ENCODE peak calls at places on chromosome 5, in seven cellular contexts. S, H, F, C, J, D and B are unnamed samples.

GRCh38 chr5:83518676-83519075 is 47.1 kb downstream of the VCAN start:
- DNase-seq in S (no peak), H (no peak), F (peak; percentile 50), C (no peak), J (no peak), D (no peak), B (no peak)

GRCh38 chr5:109865636-109866035 is 175.9 kb downstream of the MAN2A1 start:
- DNase-seq in S (no peak), H (no peak), F (peak; percentile 90), C (no peak), J (peak; percentile 77), D (no peak), B (no peak)

GRCh38 chr5:132561601-132562000 is 4.8 kb downstream of the RAD50 start:
- DNase-seq in S (no peak), H (no peak), F (no peak), C (no peak), J (no peak), D (no peak), B (no peak)

GRCh38 chr5:128662998-128663397 is 125.0 kb upstream of the FBN2 start:
- DNase-seq in S (no peak), H (no peak), F (no peak), C (no peak), J (no peak), D (no peak), B (no peak)

GRCh38 chr5:125823572-125823971 is 599.6 kb upstream of the GRAMD2B start:
- DNase-seq in S (no peak), H (no peak), F (no peak), C (no peak), J (no peak), D (no peak), B (no peak)

GRCh38 chr5:4511996-4512656 is 628.0 kb upstream of the ADAMTS16 start:
- DNase-seq in S (peak; percentile 12), H (no peak), F (no peak), C (peak; percentile 58), J (no peak), D (peak; percentile 85), B (peak; percentile 83)

GRCh38 chr5:76862986-76863385 is 13.2 kb downstream of the S100Z start:
- DNase-seq in S (no peak), H (no peak), F (no peak), C (no peak), J (no peak), D (no peak), B (no peak)

GRCh38 chr5:107218457-107219193 is 452.1 kb downstream of the EFNA5 start:
- DNase-seq in S (no peak), H (no peak), F (peak; percentile 36), C (no peak), J (peak; percentile 16), D (no peak), B (no peak)

GRCh38 chr5:157571357-157571827 is 4.2 kb downstream of the ADAM19 start:
- DNase-seq in S (no peak), H (peak; percentile 71), F (peak; percentile 53), C (no peak), J (no peak), D (no peak), B (no peak)

GRCh38 chr5:109411627-109412026 is 1.9 kb upstream of the PJA2 start:
- DNase-seq in S (peak; percentile 15), H (no peak), F (peak; percentile 91), C (no peak), J (peak; percentile 82), D (no peak), B (no peak)

GRCh38 chr5:172274951-172275753 is 8.4 kb downstream of the UBTD2 start:
- DNase-seq in S (no peak), H (no peak), F (peak; percentile 32), C (no peak), J (no peak), D (no peak), B (no peak)

GRCh38 chr5:134250949-134251348 is 25.1 kb upstream of the PPP2CA start:
- DNase-seq in S (no peak), H (no peak), F (no peak), C (no peak), J (no peak), D (no peak), B (no peak)

GRCh38 chr5:180330810-180331646 is 22.1 kb downstream of the GFPT2 start:
- DNase-seq in S (peak; percentile 93), H (no peak), F (peak; percentile 99), C (no peak), J (peak; percentile 98), D (no peak), B (no peak)

GRCh38 chr5:8053270-8053669 is 184.3 kb downstream of the MTRR start:
- DNase-seq in S (no peak), H (no peak), F (no peak), C (no peak), J (no peak), D (no peak), B (no peak)

GRCh38 chr5:54651482-54652076 is 134.0 kb downstream of the SNX18 start:
- DNase-seq in S (no peak), H (no peak), F (peak; percentile 84), C (no peak), J (no peak), D (no peak), B (no peak)

GRCh38 chr5:90932052-90932699 is 373.6 kb downstream of the ADGRV1 start:
- DNase-seq in S (peak; percentile 47), H (peak; percentile 56), F (peak; percentile 80), C (peak; percentile 40), J (peak; percentile 37), D (peak; percentile 29), B (peak; percentile 15)

GRCh38 chr5:56307714-56308346 is 74.7 kb upstream of the ANKRD55 start:
- DNase-seq in S (no peak), H (no peak), F (peak; percentile 30), C (no peak), J (no peak), D (no peak), B (no peak)

GRCh38 chr5:119032653-119033052 is 38.2 kb upstream of the DMXL1 start:
- DNase-seq in S (no peak), H (peak; percentile 35), F (no peak), C (no peak), J (no peak), D (no peak), B (no peak)

GRCh38 chr5:135704616-135705015 is 125.8 kb upstream of the CXCL14 start:
- DNase-seq in S (no peak), H (no peak), F (no peak), C (no peak), J (no peak), D (no peak), B (no peak)

GRCh38 chr5:133942589-133943474 is 25.6 kb downstream of the C5orf15 start:
- DNase-seq in S (no peak), H (no peak), F (no peak), C (no peak), J (no peak), D (no peak), B (no peak)

GRCh38 chr5:131171276-131171815 is 602 bp downstream of the LYRM7 start:
- DNase-seq in S (no peak), H (no peak), F (no peak), C (no peak), J (no peak), D (no peak), B (no peak)

GRCh38 chr5:127089206-127089605 is 15.9 kb upstream of the C5orf63 start:
- DNase-seq in S (no peak), H (no peak), F (no peak), C (no peak), J (no peak), D (no peak), B (no peak)

GRCh38 chr5:39199335-39199734 is 20.0 kb downstream of the FYB1 start:
- DNase-seq in S (no peak), H (no peak), F (no peak), C (no peak), J (no peak), D (no peak), B (no peak)

GRCh38 chr5:56900395-56900794 is 9.0 kb upstream of the SETD9 start:
- DNase-seq in S (no peak), H (peak; percentile 6), F (peak; percentile 27), C (no peak), J (no peak), D (no peak), B (no peak)

GRCh38 chr5:173962436-173962835 is 26.5 kb upstream of the C5orf47 start:
- DNase-seq in S (no peak), H (no peak), F (no peak), C (no peak), J (no peak), D (no peak), B (no peak)

GRCh38 chr5:17837757-17838156 is 203.5 kb downstream of the TAF11L14 start:
- DNase-seq in S (no peak), H (no peak), F (no peak), C (no peak), J (no peak), D (no peak), B (no peak)

GRCh38 chr5:23704176-23704855 is 196.9 kb downstream of the PRDM9 start:
- DNase-seq in S (no peak), H (no peak), F (no peak), C (no peak), J (no peak), D (no peak), B (no peak)

DNA sequence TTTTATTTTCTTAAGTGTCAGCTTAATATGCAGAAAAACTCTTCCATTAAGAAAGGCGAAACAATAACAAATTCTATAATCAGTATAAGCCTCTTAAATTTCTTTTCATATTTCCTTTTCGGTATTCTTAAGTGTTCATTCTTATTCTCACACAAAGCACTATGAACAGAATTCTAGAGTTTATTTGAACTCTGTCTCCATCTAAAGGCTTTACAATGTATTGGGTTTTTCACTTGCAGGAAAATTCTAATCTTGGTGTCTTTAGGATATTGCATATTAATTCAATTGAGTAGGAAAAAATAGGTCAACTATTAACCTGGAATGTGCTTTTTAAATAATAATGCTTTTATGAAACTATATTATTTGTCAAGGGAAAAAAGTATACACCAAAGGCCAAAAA is 166.6 kb downstream of the SLF1 start:
- DNase-seq in S (no peak), H (no peak), F (no peak), C (no peak), J (no peak), D (no peak), B (no peak)
- TF ChIP-seq CTCF in S (no peak), H (peak; percentile 38), F (no peak), C (no peak), J (peak; percentile 26), D (no peak), B (no peak)

DNA sequence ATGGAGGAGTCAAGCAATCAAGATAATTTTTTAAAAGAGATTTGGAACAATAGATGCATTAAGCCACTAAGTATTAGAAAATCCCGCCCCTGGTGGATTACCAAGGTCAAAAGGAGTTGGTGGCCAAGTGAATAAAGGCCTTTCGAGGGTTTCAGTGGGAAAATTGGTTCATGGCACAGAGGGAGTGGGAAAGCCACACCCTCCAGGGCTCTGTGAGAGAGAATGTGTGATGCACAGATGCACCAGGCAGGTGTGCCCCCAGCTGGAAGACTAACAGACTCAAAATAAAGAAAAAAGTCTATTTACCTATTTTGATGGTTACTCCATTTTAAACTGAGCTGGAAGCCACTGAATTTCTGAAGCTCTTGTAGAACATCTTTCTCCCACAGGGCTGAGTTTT is 278.0 kb downstream of the DRD1 start:
- DNase-seq in S (no peak), H (no peak), F (no peak), C (no peak), J (no peak), D (no peak), B (no peak)
- TF ChIP-seq CTCF in S (no peak), H (no peak), F (no peak), C (no peak), J (no peak), D (no peak), B (no peak)

GRCh38 chr5:96434201-96434645 is 1.2 kb upstream of the PCSK1 start:
- DNase-seq in S (peak; percentile 36), H (peak; percentile 48), F (peak; percentile 80), C (peak; percentile 89), J (peak; percentile 25), D (no peak), B (peak; percentile 46)
- TF ChIP-seq CTCF in S (no peak), H (no peak), F (no peak), C (no peak), J (no peak), D (no peak), B (no peak)

GRCh38 chr5:31638748-31639418 is at the start of gene PDZD2:
- DNase-seq in S (peak; percentile 76), H (peak; percentile 80), F (peak; percentile 48), C (peak; percentile 88), J (peak; percentile 8), D (peak; percentile 97), B (peak; percentile 83)
- TF ChIP-seq CTCF in S (peak; percentile 53), H (peak; percentile 47), F (peak; percentile 34), C (no peak), J (peak; percentile 46), D (peak; percentile 36), B (no peak)